ENCODE peak calls at places on chromosome 21, in six cellular contexts. O, R, I, V, Q and B are unnamed samples.

GRCh38 chr21:27112186-27112585 is 145.3 kb upstream of the ADAMTS5 start:
- DNase-seq in V (no peak), I (no peak), R (no peak), O (peak), Q (no peak), B (no peak)

GRCh38 chr21:44057055-44057454 is 44.9 kb downstream of the TRAPPC10 start:
- DNase-seq in I (no peak), R (no peak), O (no peak), Q (no peak), V (no peak), B (no peak)

GRCh38 chr21:39330001-39330400 is 16.6 kb upstream of the BRWD1 start:
- DNase-seq in R (no peak), O (no peak), V (no peak), Q (no peak), I (no peak), B (no peak)

GRCh38 chr21:22224261-22224660 is 1226.1 kb downstream of the NCAM2 start:
- DNase-seq in I (no peak), Q (no peak), R (no peak), V (no peak), O (no peak), B (no peak)

GRCh38 chr21:29190920-29191319 is 60.5 kb downstream of the MAP3K7CL start:
- DNase-seq in R (no peak), O (peak), I (peak), Q (no peak), V (no peak), B (no peak)

GRCh38 chr21:31030367-31031106 is 7.7 kb downstream of the KRTAP19-8 start:
- DNase-seq in V (no peak), R (no peak), O (no peak), I (no peak), Q (no peak), B (no peak)

GRCh38 chr21:40210251-40210650 is 343.0 kb downstream of the PCP4 start:
- DNase-seq in R (no peak), I (no peak), V (no peak), Q (no peak), O (no peak), B (no peak)

GRCh38 chr21:26865857-26866256 is 20.6 kb upstream of the ADAMTS1 start:
- DNase-seq in V (no peak), O (no peak), R (no peak), Q (no peak), I (no peak), B (no peak)

DNA sequence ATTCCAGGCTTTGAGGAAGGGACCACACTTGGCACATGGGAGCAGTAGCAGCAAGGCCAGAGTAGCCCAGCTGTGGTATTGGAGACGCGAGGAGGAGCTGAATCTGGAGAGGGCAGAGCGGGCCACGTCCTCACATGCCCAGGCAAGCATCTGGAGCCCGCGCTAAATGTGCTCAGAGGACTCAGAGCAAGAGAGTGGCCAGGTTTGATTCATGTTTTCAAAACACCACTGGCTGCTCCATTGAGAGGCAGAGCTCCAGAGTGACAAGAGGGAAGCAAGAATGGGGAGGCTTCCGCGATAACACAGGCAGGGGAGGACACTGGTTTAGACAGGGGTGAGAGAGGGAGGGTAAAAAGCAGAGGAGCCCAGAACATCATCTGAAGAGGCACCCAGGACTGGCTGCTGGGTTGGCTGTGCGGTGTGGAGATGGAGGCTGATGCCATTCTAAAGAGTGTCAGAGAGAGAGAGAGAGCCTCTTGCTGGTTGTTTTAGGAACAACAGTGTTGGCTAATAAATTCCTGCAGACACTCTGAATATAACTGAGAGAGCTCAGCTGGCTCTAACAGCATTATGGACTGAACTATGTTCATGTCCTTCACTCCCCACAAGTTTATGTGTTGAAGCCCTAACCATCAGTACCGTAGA is 32.3 kb downstream of the RCAN1 start:
- DNase-seq in V (peak), I (peak), Q (peak), R (peak), O (peak), B (peak)
- H2AFZ ChIP-seq in V (no peak), I (no peak), Q (peak), R (peak), O (peak), B (no peak)

DNA sequence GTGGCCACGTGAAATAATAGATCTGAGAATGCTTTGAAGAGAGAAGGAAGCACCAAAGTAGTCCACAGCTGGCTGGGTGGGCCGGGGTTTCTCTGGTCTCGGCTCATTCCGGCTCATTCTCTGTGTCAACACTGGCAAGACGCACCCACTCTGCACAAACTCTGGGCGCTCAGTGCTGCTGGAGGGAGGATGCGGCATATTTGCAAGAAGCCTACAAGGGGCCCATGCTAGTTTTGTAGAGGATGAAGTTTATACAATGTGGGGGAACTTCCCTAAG is 28.8 kb upstream of the TMPRSS2 start:
- DNase-seq in Q (no peak), I (no peak), R (no peak), V (no peak), O (no peak), B (no peak)
- H2AFZ ChIP-seq in Q (peak), I (no peak), R (no peak), V (no peak), O (no peak), B (no peak)

GRCh38 chr21:36589352-36589971 is 109.5 kb upstream of the SIM2 start:
- DNase-seq in V (peak), O (peak), I (peak), Q (peak), R (peak), B (peak)
- H2AFZ ChIP-seq in V (no peak), O (peak), I (no peak), Q (no peak), R (no peak), B (no peak)

GRCh38 chr21:34690041-34690792 is 21.4 kb downstream of the CLIC6 start:
- DNase-seq in R (no peak), V (no peak), I (no peak), O (no peak), Q (no peak), B (no peak)

GRCh38 chr21:34691396-34692032 is 22.7 kb downstream of the CLIC6 start:
- DNase-seq in I (no peak), R (no peak), V (no peak), O (no peak), Q (no peak), B (no peak)

GRCh38 chr21:34692458-34693020 is 23.7 kb downstream of the CLIC6 start:
- DNase-seq in V (no peak), O (no peak), Q (no peak), I (no peak), R (no peak), B (no peak)

GRCh38 chr21:34688715-34689114 is 19.9 kb downstream of the CLIC6 start:
- DNase-seq in V (no peak), O (no peak), Q (no peak), I (no peak), R (no peak), B (no peak)

GRCh38 chr21:34690793-34691175 is 22.0 kb downstream of the CLIC6 start:
- DNase-seq in V (no peak), O (no peak), I (no peak), Q (no peak), R (no peak), B (no peak)
- H2AFZ ChIP-seq in V (no peak), O (no peak), I (no peak), Q (no peak), R (no peak), B (no peak)